ENCODE peak calls at places on chromosomes 2 and 18, in nine cellular contexts. One of them, this sample, is unnamed.

GRCh38 chr2:152623076-152623740 is 94.1 kb downstream of the PRPF40A start:
- DNase-seq in MM.1S: no peak
- DNase-seq in transverse colon: no peak
- DNase-seq in suprapubic skin: no peak
- DNase-seq in cardiac muscle cell: no peak
- DNase-seq in RWPE1: no peak
- DNase-seq in CD4-positive, alpha-beta T cell: no peak
- DNase-seq in upper lobe of left lung: no peak
- DNase-seq in ovary: no peak
- DNase-seq in this sample: no peak

GRCh38 chr2:146997945-146998344 is 846.9 kb upstream of the ACVR2A start:
- DNase-seq in MM.1S: no peak
- DNase-seq in transverse colon: no peak
- DNase-seq in suprapubic skin: no peak
- DNase-seq in cardiac muscle cell: no peak
- DNase-seq in RWPE1: no peak
- DNase-seq in CD4-positive, alpha-beta T cell: no peak
- DNase-seq in upper lobe of left lung: no peak
- DNase-seq in ovary: no peak
- DNase-seq in this sample: no peak

GRCh38 chr18:30280861-30281470 is 761.6 kb downstream of the DSC3 start:
- DNase-seq in MM.1S: peak
- DNase-seq in transverse colon: no peak
- DNase-seq in suprapubic skin: no peak
- DNase-seq in cardiac muscle cell: peak
- DNase-seq in RWPE1: peak
- DNase-seq in CD4-positive, alpha-beta T cell: no peak
- DNase-seq in upper lobe of left lung: no peak
- DNase-seq in ovary: no peak
- DNase-seq in this sample: no peak

GRCh38 chr18:12376034-12376717 is 851 bp downstream of the AFG3L2 start:
- DNase-seq in MM.1S: peak
- DNase-seq in transverse colon: peak
- DNase-seq in suprapubic skin: no peak
- DNase-seq in cardiac muscle cell: peak
- DNase-seq in RWPE1: peak
- DNase-seq in CD4-positive, alpha-beta T cell: no peak
- DNase-seq in upper lobe of left lung: peak
- DNase-seq in ovary: peak
- DNase-seq in this sample: no peak

GRCh38 chr2:71389379-71390072 is 57.9 kb downstream of the ZNF638 start:
- DNase-seq in MM.1S: no peak
- DNase-seq in transverse colon: no peak
- DNase-seq in suprapubic skin: no peak
- DNase-seq in cardiac muscle cell: no peak
- DNase-seq in RWPE1: no peak
- DNase-seq in CD4-positive, alpha-beta T cell: no peak
- DNase-seq in upper lobe of left lung: no peak
- DNase-seq in ovary: no peak
- DNase-seq in this sample: no peak

GRCh38 chr2:201754683-201755415 is 25.9 kb downstream of the ALS2 start:
- DNase-seq in MM.1S: no peak
- DNase-seq in transverse colon: no peak
- DNase-seq in suprapubic skin: no peak
- DNase-seq in cardiac muscle cell: no peak
- DNase-seq in RWPE1: no peak
- DNase-seq in CD4-positive, alpha-beta T cell: no peak
- DNase-seq in upper lobe of left lung: no peak
- DNase-seq in ovary: no peak
- DNase-seq in this sample: no peak

GRCh38 chr18:49168970-49169619 is 218.3 kb upstream of the SMAD7 start:
- DNase-seq in MM.1S: peak
- DNase-seq in transverse colon: peak
- DNase-seq in suprapubic skin: no peak
- DNase-seq in cardiac muscle cell: no peak
- DNase-seq in RWPE1: no peak
- DNase-seq in CD4-positive, alpha-beta T cell: peak
- DNase-seq in upper lobe of left lung: no peak
- DNase-seq in ovary: no peak
- DNase-seq in this sample: no peak

GRCh38 chr2:109703076-109703475 is 88.9 kb downstream of the SOWAHC start:
- DNase-seq in MM.1S: no peak
- DNase-seq in transverse colon: no peak
- DNase-seq in suprapubic skin: no peak
- DNase-seq in cardiac muscle cell: no peak
- DNase-seq in RWPE1: peak
- DNase-seq in CD4-positive, alpha-beta T cell: no peak
- DNase-seq in upper lobe of left lung: no peak
- DNase-seq in ovary: no peak
- DNase-seq in this sample: no peak

GRCh38 chr2:20667531-20668401 is 822 bp downstream of the GDF7 start:
- DNase-seq in MM.1S: no peak
- DNase-seq in transverse colon: no peak
- DNase-seq in suprapubic skin: no peak
- DNase-seq in cardiac muscle cell: no peak
- DNase-seq in RWPE1: no peak
- DNase-seq in CD4-positive, alpha-beta T cell: no peak
- DNase-seq in upper lobe of left lung: peak
- DNase-seq in ovary: no peak
- DNase-seq in this sample: no peak

GRCh38 chr2:204977914-204978313 is 432.6 kb downstream of the PARD3B start:
- DNase-seq in MM.1S: no peak
- DNase-seq in transverse colon: no peak
- DNase-seq in suprapubic skin: no peak
- DNase-seq in cardiac muscle cell: no peak
- DNase-seq in RWPE1: no peak
- DNase-seq in CD4-positive, alpha-beta T cell: no peak
- DNase-seq in upper lobe of left lung: no peak
- DNase-seq in ovary: no peak
- DNase-seq in this sample: no peak
- TF ChIP-seq CTCF in MM.1S: no peak
- TF ChIP-seq CTCF in transverse colon: no peak
- TF ChIP-seq CTCF in suprapubic skin: no peak
- TF ChIP-seq CTCF in cardiac muscle cell: no peak
- TF ChIP-seq CTCF in RWPE1: no peak
- TF ChIP-seq CTCF in CD4-positive, alpha-beta T cell: no peak
- TF ChIP-seq CTCF in upper lobe of left lung: no peak
- TF ChIP-seq CTCF in ovary: no peak
- TF ChIP-seq CTCF in this sample: no peak

DNA sequence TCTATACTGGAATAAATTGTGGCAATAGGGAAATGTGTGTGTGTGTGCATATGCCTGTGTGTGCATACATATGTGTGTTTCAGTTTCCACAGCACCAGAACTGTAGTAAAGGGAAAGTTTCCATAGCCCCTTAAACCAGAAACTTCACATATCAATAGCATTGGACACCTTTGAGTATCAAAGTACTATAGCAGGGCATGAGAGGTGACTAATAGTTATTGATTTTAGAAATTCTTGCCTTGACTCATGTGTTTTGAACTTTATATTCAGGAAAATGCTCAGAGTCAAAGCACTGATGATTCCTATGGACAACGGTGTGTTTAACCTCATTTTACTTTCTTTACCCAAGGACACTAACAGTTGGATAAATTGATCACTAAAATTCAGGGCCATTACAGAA is 50.0 kb downstream of the SLC9A2 start:
- DNase-seq in MM.1S: no peak
- DNase-seq in transverse colon: no peak
- DNase-seq in suprapubic skin: no peak
- DNase-seq in cardiac muscle cell: no peak
- DNase-seq in RWPE1: no peak
- DNase-seq in CD4-positive, alpha-beta T cell: no peak
- DNase-seq in upper lobe of left lung: no peak
- DNase-seq in ovary: no peak
- DNase-seq in this sample: no peak
- H3K27ac ChIP-seq in MM.1S: no peak
- H3K27ac ChIP-seq in transverse colon: no peak
- H3K27ac ChIP-seq in suprapubic skin: no peak
- H3K27ac ChIP-seq in cardiac muscle cell: no peak
- H3K27ac ChIP-seq in RWPE1: no peak
- H3K27ac ChIP-seq in CD4-positive, alpha-beta T cell: no peak
- H3K27ac ChIP-seq in upper lobe of left lung: no peak
- H3K27ac ChIP-seq in ovary: no peak
- H3K27ac ChIP-seq in this sample: no peak

DNA sequence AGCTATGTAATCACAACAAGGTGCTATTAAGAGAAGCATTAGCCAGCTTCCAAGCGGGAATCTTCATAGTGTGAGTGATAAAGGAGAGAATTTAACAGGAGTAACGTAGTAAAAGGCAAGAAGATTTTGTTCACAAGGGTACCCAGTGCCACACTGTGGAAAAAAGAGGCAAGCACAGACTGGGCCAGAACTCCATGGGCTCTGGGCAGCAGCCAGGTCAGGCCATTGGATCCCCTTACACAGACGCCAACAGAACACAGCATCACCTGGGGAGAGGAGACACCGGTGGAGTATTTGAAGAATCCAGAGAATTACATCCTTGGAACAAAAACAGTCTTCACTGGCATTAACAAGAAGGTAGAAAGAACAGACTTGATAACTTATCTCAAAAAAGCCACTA is 21.2 kb downstream of the AMER3 start:
- DNase-seq in MM.1S: no peak
- DNase-seq in transverse colon: no peak
- DNase-seq in suprapubic skin: no peak
- DNase-seq in cardiac muscle cell: peak
- DNase-seq in RWPE1: no peak
- DNase-seq in CD4-positive, alpha-beta T cell: no peak
- DNase-seq in upper lobe of left lung: no peak
- DNase-seq in ovary: no peak
- DNase-seq in this sample: no peak
- TF ChIP-seq CTCF in MM.1S: no peak
- TF ChIP-seq CTCF in transverse colon: no peak
- TF ChIP-seq CTCF in suprapubic skin: no peak
- TF ChIP-seq CTCF in cardiac muscle cell: no peak
- TF ChIP-seq CTCF in RWPE1: no peak
- TF ChIP-seq CTCF in CD4-positive, alpha-beta T cell: no peak
- TF ChIP-seq CTCF in upper lobe of left lung: no peak
- TF ChIP-seq CTCF in ovary: no peak
- TF ChIP-seq CTCF in this sample: no peak

GRCh38 chr2:65133626-65134025 is 3.7 kb upstream of the RAB1A start:
- DNase-seq in MM.1S: no peak
- DNase-seq in transverse colon: no peak
- DNase-seq in suprapubic skin: no peak
- DNase-seq in cardiac muscle cell: no peak
- DNase-seq in RWPE1: no peak
- DNase-seq in CD4-positive, alpha-beta T cell: no peak
- DNase-seq in upper lobe of left lung: no peak
- DNase-seq in ovary: no peak
- DNase-seq in this sample: no peak

GRCh38 chr2:65128297-65129190 is 1.4 kb downstream of the RAB1A start:
- DNase-seq in MM.1S: peak
- DNase-seq in transverse colon: no peak
- DNase-seq in suprapubic skin: no peak
- DNase-seq in cardiac muscle cell: no peak
- DNase-seq in RWPE1: no peak
- DNase-seq in CD4-positive, alpha-beta T cell: no peak
- DNase-seq in upper lobe of left lung: no peak
- DNase-seq in ovary: no peak
- DNase-seq in this sample: no peak

GRCh38 chr2:65129613-65130439 is at the start of gene RAB1A:
- DNase-seq in MM.1S: peak
- DNase-seq in transverse colon: peak
- DNase-seq in suprapubic skin: peak
- DNase-seq in cardiac muscle cell: peak
- DNase-seq in RWPE1: peak
- DNase-seq in CD4-positive, alpha-beta T cell: peak
- DNase-seq in upper lobe of left lung: peak
- DNase-seq in ovary: peak
- DNase-seq in this sample: peak

GRCh38 chr2:65130440-65131175 is 702 bp upstream of the RAB1A start:
- DNase-seq in MM.1S: no peak
- DNase-seq in transverse colon: no peak
- DNase-seq in suprapubic skin: no peak
- DNase-seq in cardiac muscle cell: no peak
- DNase-seq in RWPE1: no peak
- DNase-seq in CD4-positive, alpha-beta T cell: no peak
- DNase-seq in upper lobe of left lung: no peak
- DNase-seq in ovary: no peak
- DNase-seq in this sample: no peak

DNA sequence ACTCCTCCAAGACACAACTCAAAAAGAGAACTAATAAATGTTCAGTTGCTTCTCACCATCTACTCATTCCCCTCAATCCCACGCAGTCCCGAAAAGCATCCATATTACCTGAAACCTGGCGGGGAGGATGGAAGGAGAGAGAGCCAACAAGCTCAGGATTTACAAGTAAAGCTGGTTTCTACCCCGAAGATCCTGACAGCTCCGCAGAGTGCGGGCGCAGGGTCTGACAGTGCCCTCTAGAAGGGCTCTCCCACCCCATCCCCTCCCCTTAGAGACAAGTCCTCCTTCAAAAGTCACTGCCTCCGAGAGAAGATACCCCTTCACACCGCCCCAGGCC is 662 bp downstream of the RAB1A start:
- DNase-seq in MM.1S: no peak
- DNase-seq in transverse colon: no peak
- DNase-seq in suprapubic skin: no peak
- DNase-seq in cardiac muscle cell: no peak
- DNase-seq in RWPE1: no peak
- DNase-seq in CD4-positive, alpha-beta T cell: no peak
- DNase-seq in upper lobe of left lung: no peak
- DNase-seq in ovary: no peak
- DNase-seq in this sample: no peak
- H3K27ac ChIP-seq in MM.1S: peak
- H3K27ac ChIP-seq in transverse colon: peak
- H3K27ac ChIP-seq in suprapubic skin: peak
- H3K27ac ChIP-seq in cardiac muscle cell: peak
- H3K27ac ChIP-seq in RWPE1: peak
- H3K27ac ChIP-seq in CD4-positive, alpha-beta T cell: peak
- H3K27ac ChIP-seq in upper lobe of left lung: peak
- H3K27ac ChIP-seq in ovary: peak
- H3K27ac ChIP-seq in this sample: peak

DNA sequence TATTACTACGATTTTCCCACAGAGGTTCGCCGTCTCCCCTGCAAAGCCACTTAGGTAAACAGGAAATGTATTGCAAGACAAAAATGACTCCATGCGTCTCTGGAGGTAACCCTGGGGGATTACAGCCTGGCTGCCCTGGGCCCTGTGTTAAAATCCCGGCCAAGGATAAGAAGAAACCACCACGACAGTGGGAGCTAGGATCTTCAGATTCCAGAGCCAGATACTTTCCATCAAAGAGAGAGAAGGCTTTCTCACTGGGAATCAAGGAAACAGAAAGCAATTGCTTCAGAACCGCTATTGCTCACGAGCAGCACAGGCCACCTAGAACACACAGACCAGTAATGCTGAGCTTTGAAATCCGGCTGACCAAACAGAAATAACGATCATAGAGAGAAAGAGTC is 97.9 kb upstream of the ZNF516 start:
- DNase-seq in MM.1S: no peak
- DNase-seq in transverse colon: no peak
- DNase-seq in suprapubic skin: no peak
- DNase-seq in cardiac muscle cell: no peak
- DNase-seq in RWPE1: no peak
- DNase-seq in CD4-positive, alpha-beta T cell: no peak
- DNase-seq in upper lobe of left lung: no peak
- DNase-seq in ovary: no peak
- DNase-seq in this sample: no peak
- TF ChIP-seq CTCF in MM.1S: no peak
- TF ChIP-seq CTCF in transverse colon: no peak
- TF ChIP-seq CTCF in suprapubic skin: no peak
- TF ChIP-seq CTCF in cardiac muscle cell: no peak
- TF ChIP-seq CTCF in RWPE1: no peak
- TF ChIP-seq CTCF in CD4-positive, alpha-beta T cell: no peak
- TF ChIP-seq CTCF in upper lobe of left lung: no peak
- TF ChIP-seq CTCF in ovary: no peak
- TF ChIP-seq CTCF in this sample: no peak

GRCh38 chr2:84940088-84940470 is 30.9 kb upstream of the KCMF1 start:
- DNase-seq in MM.1S: peak
- DNase-seq in transverse colon: no peak
- DNase-seq in suprapubic skin: no peak
- DNase-seq in cardiac muscle cell: no peak
- DNase-seq in RWPE1: no peak
- DNase-seq in CD4-positive, alpha-beta T cell: no peak
- DNase-seq in upper lobe of left lung: no peak
- DNase-seq in ovary: no peak
- DNase-seq in this sample: no peak
- H3K27ac ChIP-seq in MM.1S: peak
- H3K27ac ChIP-seq in transverse colon: peak
- H3K27ac ChIP-seq in suprapubic skin: no peak
- H3K27ac ChIP-seq in cardiac muscle cell: no peak
- H3K27ac ChIP-seq in RWPE1: no peak
- H3K27ac ChIP-seq in CD4-positive, alpha-beta T cell: peak
- H3K27ac ChIP-seq in upper lobe of left lung: peak
- H3K27ac ChIP-seq in ovary: no peak
- H3K27ac ChIP-seq in this sample: no peak

This sample was measured in dorsolateral prefrontal cortex.